ENCODE peak calls at places on chromosomes 2 and 18, in ten cellular contexts. R, P, M, O, C, Y, G, Z, E and K are unnamed samples.
A peak's percentile ranks its signal among the peaks of the same experiment; 100 is the strongest.

GRCh38 chr2:204505946-204506345 is 39.3 kb upstream of the PARD3B start:
- DNase-seq in G (no peak), C (no peak), O (no peak), Y (no peak), M (peak; percentile 88), Z (no peak), E (peak; percentile 87), R (no peak), P (no peak), K (no peak)

GRCh38 chr2:43169091-43169936 is 57.1 kb downstream of the ZFP36L2 start:
- DNase-seq in O (no peak), M (no peak), C (peak; percentile 75), G (no peak), E (no peak), P (no peak), R (no peak), Y (peak; percentile 60), Z (peak; percentile 50), K (no peak)

GRCh38 chr2:119929537-119929936 is 83.3 kb upstream of the EPB41L5 start:
- DNase-seq in G (no peak), Z (no peak), C (no peak), O (no peak), R (no peak), E (no peak), M (no peak), P (no peak), Y (peak; percentile 50), K (no peak)

GRCh38 chr18:31740180-31740579 is 20.5 kb downstream of the SLC25A52 start:
- DNase-seq in Z (no peak), O (no peak), C (no peak), P (no peak), R (no peak), M (no peak), G (no peak), Y (no peak), E (no peak), K (no peak)

GRCh38 chr2:65595641-65596040 is 163.2 kb upstream of the SPRED2 start:
- DNase-seq in E (no peak), M (no peak), C (peak; percentile 40), Z (no peak), G (no peak), Y (no peak), P (no peak), R (no peak), O (no peak), K (no peak)

GRCh38 chr2:102992607-102993006 is 230.8 kb downstream of the TMEM182 start:
- DNase-seq in P (no peak), Y (no peak), G (no peak), R (no peak), Z (no peak), E (no peak), O (no peak), C (no peak), M (no peak), K (no peak)

GRCh38 chr18:36330435-36331049 is 33.0 kb downstream of the FHOD3 start:
- DNase-seq in G (no peak), Y (no peak), O (no peak), C (no peak), R (no peak), E (no peak), P (no peak), M (peak; percentile 18), Z (no peak), K (no peak)

GRCh38 chr2:81260320-81260719 is 955.8 kb upstream of the LRRTM1 start:
- DNase-seq in O (no peak), Y (no peak), G (no peak), M (peak; percentile 1), E (peak; percentile 2), P (no peak), C (peak; percentile 17), Z (no peak), R (no peak), K (no peak)

GRCh38 chr2:196239622-196240587 is 68.5 kb upstream of the STK17B start:
- DNase-seq in Z (peak; percentile 20), M (peak; percentile 86), Y (peak; percentile 82), C (peak; percentile 81), G (no peak), R (no peak), P (peak; percentile 29), E (peak; percentile 92), O (peak; percentile 71), K (no peak)

GRCh38 chr2:237207641-237208040 is 122.0 kb downstream of the COPS8 start:
- DNase-seq in C (peak; percentile 40), G (no peak), O (no peak), Z (no peak), E (peak; percentile 43), Y (no peak), M (peak; percentile 49), R (no peak), P (no peak), K (no peak)

GRCh38 chr2:129849559-129850160 is 129.8 kb upstream of the RAB6C start:
- DNase-seq in R (peak; percentile 90), G (peak; percentile 14), Z (no peak), P (peak; percentile 45), C (peak; percentile 75), O (peak; percentile 71), M (peak; percentile 58), E (peak; percentile 57), Y (peak; percentile 64), K (peak; percentile 36)

GRCh38 chr2:19669126-19669525 is 232.7 kb downstream of the TTC32 start:
- DNase-seq in R (no peak), P (no peak), G (no peak), Y (no peak), Z (no peak), O (no peak), E (no peak), C (no peak), M (no peak), K (no peak)

GRCh38 chr2:232884001-232884421 is 13.9 kb downstream of the SNORC start:
- DNase-seq in O (no peak), P (no peak), E (no peak), M (no peak), Z (no peak), Y (no peak), G (no peak), R (no peak), C (no peak), K (no peak)

GRCh38 chr2:225290723-225291400 is 108.6 kb upstream of the NYAP2 start:
- DNase-seq in Y (no peak), C (no peak), Z (no peak), E (no peak), R (no peak), G (no peak), P (no peak), O (no peak), M (no peak), K (no peak)

GRCh38 chr2:218216336-218216673 is 684 bp upstream of the ARPC2 start:
- DNase-seq in R (no peak), P (no peak), G (no peak), Z (no peak), Y (no peak), O (no peak), C (no peak), M (no peak), E (no peak), K (no peak)

GRCh38 chr2:120522151-120522751 is 176.3 kb downstream of the INHBB start:
- DNase-seq in Y (no peak), E (no peak), Z (no peak), M (no peak), C (no peak), R (no peak), P (no peak), O (peak; percentile 7), G (no peak), K (no peak)

GRCh38 chr2:150410809-150411208 is 76.7 kb downstream of the RND3 start:
- DNase-seq in M (peak; percentile 91), P (no peak), G (no peak), Z (no peak), R (no peak), Y (no peak), C (no peak), E (peak; percentile 70), O (no peak), K (peak; percentile 25)

GRCh38 chr2:217986256-217986961 is 16.4 kb downstream of the TNS1 start:
- DNase-seq in E (no peak), C (no peak), Z (no peak), Y (no peak), P (no peak), R (no peak), M (no peak), O (no peak), G (no peak), K (no peak)

GRCh38 chr2:26346454-26347053 is at the start of gene ADGRF3:
- DNase-seq in P (peak; percentile 67), Y (peak; percentile 64), C (peak; percentile 54), O (peak; percentile 73), G (peak; percentile 65), E (peak; percentile 71), Z (no peak), M (peak; percentile 30), R (peak; percentile 56), K (peak; percentile 87)

GRCh38 chr2:207498427-207498826 is 31.3 kb upstream of the CREB1 start:
- DNase-seq in P (no peak), Y (no peak), O (no peak), C (no peak), G (no peak), M (no peak), Z (no peak), E (no peak), R (no peak), K (no peak)

GRCh38 chr2:9737053-9737875 is 106.0 kb upstream of the TAF1B start:
- DNase-seq in P (no peak), R (no peak), C (no peak), Y (no peak), M (no peak), G (peak; percentile 82), Z (no peak), O (peak; percentile 57), E (peak; percentile 32), K (no peak)